ENCODE peak calls at places on chromosomes 3 and 15, in six cellular contexts. I, R, O, V, M and J are unnamed samples.

GRCh38 chr3:197151562-197151961 is 121.9 kb upstream of the MELTF start:
- DNase-seq in O (no peak), R (no peak), I (peak), M (no peak), V (no peak), J (peak)

GRCh38 chr3:71578045-71578730 is 5.3 kb downstream of the FOXP1 start:
- DNase-seq in I (no peak), M (no peak), O (no peak), V (no peak), R (no peak), J (no peak)

GRCh38 chr15:100596792-100597191 is 5.2 kb downstream of the LINS1 start:
- DNase-seq in O (no peak), R (no peak), V (peak), I (no peak), M (no peak), J (no peak)

GRCh38 chr15:40850576-40851112 is 6.8 kb downstream of the SPINT1 start:
- DNase-seq in O (no peak), M (no peak), R (no peak), V (no peak), I (no peak), J (no peak)

GRCh38 chr15:69253156-69253555 is 45.6 kb upstream of the PAQR5 start:
- DNase-seq in V (no peak), M (no peak), O (no peak), I (peak), R (no peak), J (no peak)

GRCh38 chr3:16633948-16634347 is 28.7 kb upstream of the DAZL start:
- DNase-seq in V (no peak), I (no peak), M (no peak), R (no peak), O (no peak), J (no peak)

GRCh38 chr15:70974004-70974832 is 81.6 kb downstream of the LRRC49 start:
- DNase-seq in O (no peak), M (no peak), I (peak), R (peak), V (no peak), J (peak)

GRCh38 chr3:52670621-52671521 is 14.8 kb downstream of the PBRM1 start:
- DNase-seq in I (peak), O (no peak), R (no peak), M (no peak), V (no peak), J (no peak)

GRCh38 chr3:13288732-13289718 is 131.1 kb downstream of the NUP210 start:
- DNase-seq in I (no peak), O (no peak), R (no peak), V (no peak), M (no peak), J (no peak)

GRCh38 chr3:127709320-127710060 is 36.7 kb downstream of the ABTB1 start:
- DNase-seq in O (no peak), V (no peak), I (no peak), R (no peak), M (no peak), J (no peak)

GRCh38 chr15:99692825-99693224 is 40.4 kb downstream of the LYSMD4 start:
- DNase-seq in V (no peak), R (no peak), I (no peak), O (no peak), M (no peak), J (no peak)